ENCODE peak calls at places on chromosomes 4 and X, in six cellular contexts. One of them, this sample, is unnamed.

GRCh38 chr4:4693258-4693657 is 151.4 kb upstream of the STX18 start:
- DNase-seq in psoas muscle: no peak
- DNase-seq in OCI-LY7: no peak
- DNase-seq in tibial nerve: no peak
- DNase-seq in dorsolateral prefrontal cortex: no peak
- DNase-seq in IMR-90: no peak
- DNase-seq in this sample: no peak

GRCh38 chr4:99816611-99817309 is at the start of gene DAPP1:
- DNase-seq in psoas muscle: peak; percentile 13
- DNase-seq in IMR-90: no peak
- DNase-seq in tibial nerve: no peak
- DNase-seq in OCI-LY7: peak; percentile 96
- DNase-seq in dorsolateral prefrontal cortex: no peak
- DNase-seq in this sample: peak; percentile 93

GRCh38 chr4:65968873-65969272 is 298.6 kb upstream of the EPHA5 start:
- DNase-seq in tibial nerve: no peak
- DNase-seq in dorsolateral prefrontal cortex: peak; percentile 9
- DNase-seq in OCI-LY7: no peak
- DNase-seq in IMR-90: no peak
- DNase-seq in psoas muscle: no peak
- DNase-seq in this sample: no peak

GRCh38 chr4:154743683-154744340 is at the start of gene LRAT:
- DNase-seq in dorsolateral prefrontal cortex: peak; percentile 29
- DNase-seq in psoas muscle: peak; percentile 41
- DNase-seq in IMR-90: no peak
- DNase-seq in tibial nerve: no peak
- DNase-seq in OCI-LY7: no peak
- DNase-seq in this sample: peak; percentile 75

GRCh38 chr4:57668621-57669020 is 558.4 kb upstream of the IGFBP7 start:
- DNase-seq in dorsolateral prefrontal cortex: no peak
- DNase-seq in OCI-LY7: no peak
- DNase-seq in IMR-90: no peak
- DNase-seq in tibial nerve: no peak
- DNase-seq in psoas muscle: no peak
- DNase-seq in this sample: no peak

GRCh38 chr4:112214397-112215264 is 17.0 kb upstream of the AP1AR start:
- DNase-seq in dorsolateral prefrontal cortex: no peak
- DNase-seq in tibial nerve: no peak
- DNase-seq in psoas muscle: no peak
- DNase-seq in OCI-LY7: peak; percentile 51
- DNase-seq in IMR-90: peak; percentile 27
- DNase-seq in this sample: no peak

GRCh38 chr4:145635117-145635516 is 15.9 kb downstream of the MMAA start:
- DNase-seq in tibial nerve: no peak
- DNase-seq in dorsolateral prefrontal cortex: no peak
- DNase-seq in psoas muscle: no peak
- DNase-seq in IMR-90: no peak
- DNase-seq in OCI-LY7: no peak
- DNase-seq in this sample: no peak

GRCh38 chr4:173513651-173514050 is 16.4 kb downstream of the HAND2 start:
- DNase-seq in psoas muscle: no peak
- DNase-seq in tibial nerve: no peak
- DNase-seq in OCI-LY7: no peak
- DNase-seq in IMR-90: no peak
- DNase-seq in dorsolateral prefrontal cortex: no peak
- DNase-seq in this sample: no peak

GRCh38 chr4:60378010-60378409 is 822.1 kb upstream of the ADGRL3 start:
- DNase-seq in psoas muscle: no peak
- DNase-seq in tibial nerve: no peak
- DNase-seq in IMR-90: no peak
- DNase-seq in dorsolateral prefrontal cortex: no peak
- DNase-seq in OCI-LY7: no peak
- DNase-seq in this sample: no peak

GRCh38 chrX:22366866-22367265 is 94.2 kb downstream of the CBLL2 start:
- DNase-seq in OCI-LY7: no peak
- DNase-seq in IMR-90: no peak
- DNase-seq in dorsolateral prefrontal cortex: no peak
- DNase-seq in tibial nerve: no peak
- DNase-seq in psoas muscle: no peak
- DNase-seq in this sample: no peak

GRCh38 chr4:76306882-76307669 is 543 bp downstream of the STBD1 start:
- DNase-seq in dorsolateral prefrontal cortex: peak; percentile 20
- DNase-seq in tibial nerve: no peak
- DNase-seq in OCI-LY7: no peak
- DNase-seq in psoas muscle: peak; percentile 71
- DNase-seq in IMR-90: peak; percentile 44
- DNase-seq in this sample: peak; percentile 90

GRCh38 chr4:153620352-153620751 is 63.7 kb upstream of the TLR2 start:
- DNase-seq in dorsolateral prefrontal cortex: no peak
- DNase-seq in tibial nerve: no peak
- DNase-seq in IMR-90: peak; percentile 57
- DNase-seq in psoas muscle: no peak
- DNase-seq in OCI-LY7: no peak
- DNase-seq in this sample: no peak

GRCh38 chr4:187183351-187183750 is 459.7 kb upstream of the FAT1 start:
- DNase-seq in OCI-LY7: no peak
- DNase-seq in psoas muscle: no peak
- DNase-seq in dorsolateral prefrontal cortex: no peak
- DNase-seq in IMR-90: no peak
- DNase-seq in tibial nerve: no peak
- DNase-seq in this sample: no peak

GRCh38 chr4:68406479-68406859 is 40.8 kb upstream of the TMPRSS11E start:
- DNase-seq in IMR-90: no peak
- DNase-seq in OCI-LY7: no peak
- DNase-seq in dorsolateral prefrontal cortex: no peak
- DNase-seq in psoas muscle: no peak
- DNase-seq in tibial nerve: no peak
- DNase-seq in this sample: no peak

GRCh38 chr4:3471886-3472285 is 8.8 kb downstream of the DOK7 start:
- DNase-seq in dorsolateral prefrontal cortex: no peak
- DNase-seq in psoas muscle: peak; percentile 10
- DNase-seq in tibial nerve: no peak
- DNase-seq in OCI-LY7: no peak
- DNase-seq in IMR-90: no peak
- DNase-seq in this sample: peak; percentile 58

GRCh38 chrX:30892591-30892990 is 3.5 kb upstream of the TAB3 start:
- DNase-seq in dorsolateral prefrontal cortex: no peak
- DNase-seq in OCI-LY7: no peak
- DNase-seq in tibial nerve: no peak
- DNase-seq in psoas muscle: no peak
- DNase-seq in IMR-90: no peak
- DNase-seq in this sample: no peak

GRCh38 chr4:40307627-40308497 is 27.3 kb upstream of the CHRNA9 start:
- DNase-seq in tibial nerve: no peak
- DNase-seq in dorsolateral prefrontal cortex: no peak
- DNase-seq in OCI-LY7: peak; percentile 87
- DNase-seq in IMR-90: no peak
- DNase-seq in psoas muscle: no peak
- DNase-seq in this sample: peak; percentile 87

GRCh38 chr4:6779667-6780565 is 2.6 kb upstream of the KIAA0232 start:
- DNase-seq in OCI-LY7: no peak
- DNase-seq in psoas muscle: no peak
- DNase-seq in dorsolateral prefrontal cortex: peak; percentile 53
- DNase-seq in IMR-90: peak; percentile 40
- DNase-seq in tibial nerve: no peak
- DNase-seq in this sample: no peak

GRCh38 chr4:5788144-5788543 is 77.1 kb downstream of the EVC start:
- DNase-seq in psoas muscle: no peak
- DNase-seq in IMR-90: no peak
- DNase-seq in OCI-LY7: no peak
- DNase-seq in tibial nerve: no peak
- DNase-seq in dorsolateral prefrontal cortex: no peak
- DNase-seq in this sample: no peak

GRCh38 chrX:125378205-125378604 is 58.5 kb downstream of the TEX13C start:
- DNase-seq in psoas muscle: no peak
- DNase-seq in tibial nerve: no peak
- DNase-seq in OCI-LY7: no peak
- DNase-seq in dorsolateral prefrontal cortex: no peak
- DNase-seq in IMR-90: no peak
- DNase-seq in this sample: no peak

GRCh38 chrX:152735860-152736511 is 2.4 kb downstream of the MAGEA12 start:
- DNase-seq in tibial nerve: no peak
- DNase-seq in OCI-LY7: no peak
- DNase-seq in psoas muscle: no peak
- DNase-seq in dorsolateral prefrontal cortex: no peak
- DNase-seq in IMR-90: no peak
- DNase-seq in this sample: peak; percentile 67

GRCh38 chrX:51420610-51421009 is 75.8 kb downstream of the NUDT11 start:
- DNase-seq in OCI-LY7: peak; percentile 73
- DNase-seq in tibial nerve: no peak
- DNase-seq in IMR-90: peak; percentile 45
- DNase-seq in dorsolateral prefrontal cortex: no peak
- DNase-seq in psoas muscle: no peak
- DNase-seq in this sample: no peak

GRCh38 chrX:21408324-21408723 is 34.1 kb downstream of the CNKSR2 start:
- DNase-seq in OCI-LY7: no peak
- DNase-seq in psoas muscle: no peak
- DNase-seq in tibial nerve: no peak
- DNase-seq in dorsolateral prefrontal cortex: no peak
- DNase-seq in IMR-90: no peak
- DNase-seq in this sample: no peak

GRCh38 chrX:39814391-39814790 is 283.4 kb downstream of the BCOR start:
- DNase-seq in psoas muscle: no peak
- DNase-seq in tibial nerve: no peak
- DNase-seq in IMR-90: peak; percentile 23
- DNase-seq in dorsolateral prefrontal cortex: no peak
- DNase-seq in OCI-LY7: peak; percentile 53
- DNase-seq in this sample: peak; percentile 18
- TF ChIP-seq CTCF in psoas muscle: peak; percentile 39
- TF ChIP-seq CTCF in tibial nerve: no peak
- TF ChIP-seq CTCF in IMR-90: peak; percentile 47
- TF ChIP-seq CTCF in dorsolateral prefrontal cortex: peak; percentile 50
- TF ChIP-seq CTCF in OCI-LY7: peak; percentile 74
- TF ChIP-seq CTCF in this sample: peak; percentile 54

GRCh38 chr4:101019313-101019712 is 328.0 kb downstream of the PPP3CA start:
- DNase-seq in tibial nerve: no peak
- DNase-seq in OCI-LY7: no peak
- DNase-seq in IMR-90: no peak
- DNase-seq in psoas muscle: no peak
- DNase-seq in dorsolateral prefrontal cortex: no peak
- DNase-seq in this sample: no peak

GRCh38 chr4:101020956-101021355 is 326.4 kb downstream of the PPP3CA start:
- DNase-seq in dorsolateral prefrontal cortex: no peak
- DNase-seq in OCI-LY7: no peak
- DNase-seq in psoas muscle: no peak
- DNase-seq in tibial nerve: no peak
- DNase-seq in IMR-90: peak; percentile 75
- DNase-seq in this sample: no peak

GRCh38 chr4:101022151-101023024 is 324.9 kb downstream of the PPP3CA start:
- DNase-seq in IMR-90: peak; percentile 39
- DNase-seq in OCI-LY7: no peak
- DNase-seq in tibial nerve: no peak
- DNase-seq in dorsolateral prefrontal cortex: no peak
- DNase-seq in psoas muscle: no peak
- DNase-seq in this sample: no peak

GRCh38 chr4:101019941-101020401 is 327.4 kb downstream of the PPP3CA start:
- DNase-seq in IMR-90: peak; percentile 14
- DNase-seq in psoas muscle: no peak
- DNase-seq in OCI-LY7: no peak
- DNase-seq in tibial nerve: no peak
- DNase-seq in dorsolateral prefrontal cortex: no peak
- DNase-seq in this sample: no peak

DNA sequence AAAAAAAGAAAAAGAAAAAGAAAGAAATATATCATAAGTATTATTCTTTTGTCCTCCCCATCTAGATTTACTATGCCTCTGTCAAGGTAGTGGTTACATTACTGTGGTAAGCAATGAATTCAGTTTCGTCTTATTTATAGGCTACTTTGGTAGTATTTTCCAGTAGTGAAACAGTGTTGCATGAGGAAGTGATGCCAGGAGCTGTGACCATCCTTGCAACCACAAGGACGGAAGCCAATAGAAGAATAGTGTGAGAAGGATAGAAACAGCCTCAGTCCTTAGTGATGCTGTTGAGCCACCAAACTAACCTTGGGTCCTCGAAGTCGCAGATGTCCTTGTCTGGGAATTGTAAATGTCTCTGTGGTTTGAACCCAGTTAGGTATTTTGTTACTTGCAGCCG is 328.5 kb downstream of the PPP3CA start:
- DNase-seq in IMR-90: no peak
- DNase-seq in tibial nerve: no peak
- DNase-seq in dorsolateral prefrontal cortex: no peak
- DNase-seq in psoas muscle: no peak
- DNase-seq in OCI-LY7: peak; percentile 26
- DNase-seq in this sample: no peak
- H3K27ac ChIP-seq in IMR-90: no peak overlapping the region
- H3K27ac ChIP-seq in tibial nerve: no peak overlapping the region
- H3K27ac ChIP-seq in dorsolateral prefrontal cortex: no peak overlapping the region
- H3K27ac ChIP-seq in psoas muscle: no peak overlapping the region
- H3K27ac ChIP-seq in OCI-LY7: no peak overlapping the region
- H3K27ac ChIP-seq in this sample: no peak overlapping the region

GRCh38 chrX:76253432-76253831 is 80.6 kb downstream of the PBDC1 start:
- DNase-seq in tibial nerve: no peak
- DNase-seq in IMR-90: peak; percentile 56
- DNase-seq in OCI-LY7: peak; percentile 48
- DNase-seq in psoas muscle: no peak
- DNase-seq in dorsolateral prefrontal cortex: peak; percentile 10
- DNase-seq in this sample: no peak
- TF ChIP-seq CTCF in tibial nerve: peak; percentile 43
- TF ChIP-seq CTCF in IMR-90: peak; percentile 65
- TF ChIP-seq CTCF in OCI-LY7: peak; percentile 68
- TF ChIP-seq CTCF in psoas muscle: peak; percentile 44
- TF ChIP-seq CTCF in dorsolateral prefrontal cortex: peak; percentile 55
- TF ChIP-seq CTCF in this sample: peak; percentile 56

GRCh38 chr4:772118-772517 is 53.8 kb downstream of the CPLX1 start:
- DNase-seq in IMR-90: no peak
- DNase-seq in OCI-LY7: no peak
- DNase-seq in tibial nerve: no peak
- DNase-seq in psoas muscle: peak; percentile 10
- DNase-seq in dorsolateral prefrontal cortex: no peak
- DNase-seq in this sample: no peak

GRCh38 chr4:773214-773613 is 52.7 kb downstream of the CPLX1 start:
- DNase-seq in IMR-90: no peak
- DNase-seq in dorsolateral prefrontal cortex: no peak
- DNase-seq in psoas muscle: no peak
- DNase-seq in OCI-LY7: no peak
- DNase-seq in tibial nerve: no peak
- DNase-seq in this sample: no peak

GRCh38 chr4:771464-771863 is 54.5 kb downstream of the CPLX1 start:
- DNase-seq in dorsolateral prefrontal cortex: no peak
- DNase-seq in psoas muscle: no peak
- DNase-seq in IMR-90: no peak
- DNase-seq in tibial nerve: no peak
- DNase-seq in OCI-LY7: no peak
- DNase-seq in this sample: no peak

GRCh38 chr4:770022-770421 is 55.9 kb downstream of the CPLX1 start:
- DNase-seq in tibial nerve: no peak
- DNase-seq in psoas muscle: no peak
- DNase-seq in OCI-LY7: no peak
- DNase-seq in dorsolateral prefrontal cortex: no peak
- DNase-seq in IMR-90: peak; percentile 38
- DNase-seq in this sample: no peak

DNA sequence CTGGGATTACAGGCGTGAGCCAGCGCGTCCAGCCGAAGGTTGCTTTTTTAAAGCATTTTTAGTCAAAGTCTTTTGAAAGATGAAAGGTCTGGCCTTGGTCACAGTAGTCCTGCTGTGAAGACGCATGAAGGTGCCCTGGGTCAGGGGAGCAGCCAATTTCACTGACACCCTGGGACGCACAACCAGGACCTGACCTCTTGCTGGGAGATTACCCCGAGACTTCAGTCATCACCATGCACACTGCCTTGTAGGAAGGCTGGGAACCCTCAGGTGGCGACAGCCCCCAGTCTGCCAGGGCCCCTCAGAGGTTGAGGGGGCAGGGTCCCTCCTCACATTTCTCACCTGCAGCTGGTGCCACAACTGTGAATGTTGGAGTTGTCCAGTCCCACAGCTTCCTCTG is 53.2 kb downstream of the CPLX1 start:
- DNase-seq in OCI-LY7: no peak
- DNase-seq in psoas muscle: peak; percentile 11
- DNase-seq in dorsolateral prefrontal cortex: no peak
- DNase-seq in IMR-90: no peak
- DNase-seq in tibial nerve: no peak
- DNase-seq in this sample: no peak
- H3K27ac ChIP-seq in OCI-LY7: no peak overlapping the region
- H3K27ac ChIP-seq in psoas muscle: no peak overlapping the region
- H3K27ac ChIP-seq in dorsolateral prefrontal cortex: no peak overlapping the region
- H3K27ac ChIP-seq in IMR-90: no peak overlapping the region
- H3K27ac ChIP-seq in tibial nerve: peak overlapping the region; percentile 51
- H3K27ac ChIP-seq in this sample: no peak overlapping the region